ENCODE peak calls at places on chromosomes 3 and 15, in four cellular contexts. V, X, D and Z are unnamed samples.

GRCh38 chr3:32419766-32420137 is 28.1 kb downstream of the CMTM7 start:
- DNase-seq in X (no peak), D (no peak), V (no peak), Z (no peak)

GRCh38 chr3:62833538-62833937 is 41.7 kb downstream of the CADPS start:
- DNase-seq in X (peak; percentile 1), D (no peak), V (no peak), Z (no peak)

GRCh38 chr15:31276596-31277298 is 49.9 kb upstream of the KLF13 start:
- DNase-seq in X (no peak), D (peak; percentile 30), V (peak; percentile 37), Z (peak; percentile 51)

GRCh38 chr3:146065573-146066006 is 95.4 kb downstream of the PLOD2 start:
- DNase-seq in V (no peak), D (no peak), X (peak; percentile 73), Z (no peak)

GRCh38 chr3:30448946-30449686 is 157.3 kb upstream of the TGFBR2 start:
- DNase-seq in X (no peak), D (no peak), V (no peak), Z (no peak)

GRCh38 chr3:46853441-46854410 is 9.5 kb downstream of the MYL3 start:
- DNase-seq in D (peak; percentile 65), V (peak; percentile 35), X (no peak), Z (no peak)

GRCh38 chr3:124691599-124691998 is 38.7 kb upstream of the UMPS start:
- DNase-seq in V (no peak), D (no peak), X (no peak), Z (no peak)

GRCh38 chr3:133570937-133571320 is 2.6 kb upstream of the CDV3 start:
- DNase-seq in D (no peak), V (no peak), X (no peak), Z (no peak)

GRCh38 chr3:58052373-58053273 is 44.4 kb downstream of the FLNB start:
- DNase-seq in V (peak; percentile 92), D (no peak), X (peak; percentile 85), Z (no peak)

GRCh38 chr3:113912551-113913246 is 35.1 kb upstream of the ZDHHC23 start:
- DNase-seq in D (no peak), V (no peak), X (peak; percentile 78), Z (no peak)

GRCh38 chr15:73517566-73517965 is 74.6 kb downstream of the REC114 start:
- DNase-seq in X (no peak), D (no peak), V (no peak), Z (no peak)

GRCh38 chr15:56244811-56245576 is 1.3 kb upstream of the RFX7 start:
- DNase-seq in X (no peak), V (peak; percentile 64), D (peak; percentile 85), Z (no peak)

GRCh38 chr3:139378587-139378986 is 10.9 kb downstream of the COPB2 start:
- DNase-seq in V (no peak), X (no peak), D (no peak), Z (no peak)

GRCh38 chr3:192082733-192083660 is 622.0 kb downstream of the PYDC2 start:
- DNase-seq in V (no peak), D (no peak), X (no peak), Z (no peak)

GRCh38 chr3:59752925-59753324 is 703.1 kb upstream of the CFAP20DC start:
- DNase-seq in X (no peak), V (no peak), D (no peak), Z (no peak)

GRCh38 chr3:74304419-74304818 is 310.0 kb downstream of the CNTN3 start:
- DNase-seq in D (no peak), X (no peak), V (no peak), Z (no peak)

GRCh38 chr3:32951410-32951811 is at the start of gene CCR4:
- DNase-seq in D (peak; percentile 74), V (no peak), X (no peak), Z (no peak)

GRCh38 chr15:92681141-92681622 is 25.6 kb upstream of the FAM174B start:
- DNase-seq in X (peak; percentile 23), D (no peak), V (no peak), Z (no peak)

GRCh38 chr3:73674280-73674679 is 49.5 kb upstream of the PDZRN3 start:
- DNase-seq in D (no peak), V (no peak), X (no peak), Z (no peak)

GRCh38 chr15:54045397-54045796 is 67.2 kb downstream of the UNC13C start:
- DNase-seq in X (no peak), V (no peak), D (no peak), Z (no peak)

GRCh38 chr3:30310251-30310954 is 296.0 kb upstream of the TGFBR2 start:
- DNase-seq in V (no peak), X (no peak), D (no peak), Z (no peak)

GRCh38 chr3:74532446-74532845 is 82.0 kb downstream of the CNTN3 start:
- DNase-seq in V (no peak), D (no peak), X (no peak), Z (no peak)

GRCh38 chr15:43514241-43515057 is 3.0 kb upstream of the MAP1A start:
- DNase-seq in V (no peak), D (no peak), X (no peak), Z (no peak)

GRCh38 chr3:41050149-41050548 is 149.2 kb upstream of the CTNNB1 start:
- DNase-seq in V (no peak), D (no peak), X (no peak), Z (peak; percentile 53)

GRCh38 chr3:10193692-10194327 is 29.1 kb downstream of the IRAK2 start:
- DNase-seq in X (no peak), D (peak; percentile 78), V (no peak), Z (no peak)

GRCh38 chr3:48400824-48401433 is 28.9 kb downstream of the FBXW12 start:
- DNase-seq in V (peak; percentile 72), D (peak; percentile 77), X (peak; percentile 70), Z (no peak)

GRCh38 chr3:16448691-16449090 is 64.8 kb downstream of the RFTN1 start:
- DNase-seq in D (no peak), V (peak; percentile 93), X (peak; percentile 46), Z (peak; percentile 90)

GRCh38 chr3:173789530-173789929 is 392.0 kb downstream of the NLGN1 start:
- DNase-seq in V (no peak), D (no peak), X (no peak), Z (no peak)

GRCh38 chr3:187210555-187211327 is 13.5 kb downstream of the RTP1 start:
- DNase-seq in V (no peak), D (no peak), X (no peak), Z (no peak)

GRCh38 chr15:67146875-67147381 is 81.5 kb downstream of the SMAD3 start:
- DNase-seq in X (peak; percentile 92), V (peak; percentile 62), D (no peak), Z (no peak)

GRCh38 chr3:53460313-53460712 is 34.1 kb upstream of the CACNA1D start:
- DNase-seq in V (no peak), X (no peak), D (no peak), Z (no peak)

GRCh38 chr15:43085921-43086320 is 19.9 kb downstream of the UBR1 start:
- DNase-seq in D (no peak), V (no peak), X (no peak), Z (no peak)

GRCh38 chr15:61155741-61156700 is 73.1 kb downstream of the RORA start:
- DNase-seq in V (peak; percentile 69), X (no peak), D (no peak), Z (no peak)

GRCh38 chr15:72342385-72342784 is 22.4 kb upstream of the CELF6 start:
- DNase-seq in D (no peak), V (no peak), X (peak; percentile 63), Z (peak; percentile 78)
- TF ChIP-seq CTCF in D (no peak), V (no peak), X (peak; percentile 54), Z (peak; percentile 36)

GRCh38 chr15:49372366-49372765 is 50.7 kb upstream of the FGF7 start:
- DNase-seq in X (no peak), D (no peak), V (no peak), Z (no peak)

GRCh38 chr15:49366496-49366895 is 56.5 kb upstream of the FGF7 start:
- DNase-seq in V (no peak), D (no peak), X (no peak), Z (no peak)

GRCh38 chr15:49370782-49371181 is 52.3 kb upstream of the FGF7 start:
- DNase-seq in D (no peak), V (no peak), X (peak; percentile 23), Z (no peak)
- TF ChIP-seq CTCF in D (no peak), V (no peak), X (peak; percentile 35), Z (peak; percentile 39)

DNA sequence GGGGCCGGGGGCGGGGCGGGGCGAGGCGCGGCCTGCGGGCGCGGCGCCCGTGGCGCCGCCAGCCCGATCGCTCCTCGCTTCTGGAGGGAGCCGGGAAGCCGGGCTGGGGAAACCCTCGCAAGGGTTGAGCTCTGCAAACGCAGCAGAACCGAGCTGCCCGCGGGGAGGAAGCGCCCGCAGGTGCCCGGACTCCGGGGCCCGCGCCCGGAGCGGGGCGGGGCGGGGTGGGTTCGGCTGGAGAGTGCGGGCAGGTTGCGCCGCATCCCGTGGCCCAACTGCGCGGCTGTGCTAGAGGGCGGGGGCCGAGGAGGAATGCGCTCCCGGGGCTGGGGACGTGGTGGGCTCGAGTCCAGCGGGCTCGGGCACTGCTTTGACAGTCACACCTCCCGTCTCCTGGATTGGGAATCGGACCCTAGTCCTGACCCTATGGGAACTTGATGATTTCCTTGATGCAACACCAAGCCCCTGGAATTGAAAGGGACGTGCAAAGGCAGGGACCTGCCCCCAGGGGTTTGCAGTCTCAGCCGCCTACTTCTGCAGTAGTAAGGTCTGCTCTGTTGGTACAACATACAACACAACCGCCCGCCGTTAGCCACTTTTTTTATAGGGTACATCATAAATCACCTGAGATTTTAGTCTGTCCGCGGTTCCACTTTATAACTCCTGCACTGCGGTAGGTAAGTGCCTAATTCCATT is 34.3 kb downstream of the ZBTB38 start:
- DNase-seq in V (peak; percentile 89), X (peak; percentile 74), D (peak; percentile 92), Z (no peak)
- TF ChIP-seq CTCF in V (peak; percentile 28), X (no peak), D (no peak), Z (no peak)

GRCh38 chr15:68630836-68631235 is 52.0 kb downstream of the CORO2B start:
- DNase-seq in D (peak; percentile 64), V (no peak), X (no peak), Z (no peak)
- TF ChIP-seq CTCF in D (no peak), V (no peak), X (no peak), Z (peak; percentile 8)